ENCODE peak calls at places on chromosomes 12 and 14, in seven cellular contexts. J is OCI-LY7, G is MM.1S, P is GM23248, Z is PC-3, A is HCT116, F is hepatocyte. D is an unnamed sample.

GRCh38 chr12:26422839-26423398 is 227.5 kb downstream of the SSPN start:
- DNase-seq in J (no peak), G (peak; percentile 10), P (no peak), Z (no peak), A (no peak), F (no peak), D (no peak)

GRCh38 chr14:100308112-100308792 is 2.0 kb upstream of the SLC25A29 start:
- DNase-seq in J (no peak), G (no peak), P (no peak), Z (peak; percentile 42), A (no peak), F (no peak), D (no peak)

GRCh38 chr12:82505150-82505549 is 146.8 kb downstream of the METTL25 start:
- DNase-seq in J (no peak), G (no peak), P (no peak), Z (no peak), A (no peak), F (no peak), D (no peak)

GRCh38 chr12:58028294-58028693 is 86.9 kb downstream of the ATP23 start:
- DNase-seq in J (no peak), G (no peak), P (no peak), Z (peak; percentile 32), A (no peak), F (no peak), D (no peak)

GRCh38 chr12:100675432-100675831 is 101.9 kb downstream of the GAS2L3 start:
- DNase-seq in J (no peak), G (no peak), P (peak; percentile 66), Z (peak; percentile 77), A (no peak), F (peak; percentile 43), D (no peak)

GRCh38 chr14:65100905-65101541 is 1.3 kb downstream of the MAX start:
- DNase-seq in J (no peak), G (no peak), P (peak; percentile 47), Z (no peak), A (no peak), F (no peak), D (no peak)

GRCh38 chr14:49692191-49692757 is 646 bp upstream of the KLHDC1 start:
- DNase-seq in J (no peak), G (no peak), P (peak; percentile 32), Z (no peak), A (no peak), F (no peak), D (no peak)

GRCh38 chr12:12696562-12697383 is 790 bp upstream of the GPR19 start:
- DNase-seq in J (peak; percentile 97), G (peak; percentile 94), P (peak; percentile 96), Z (peak; percentile 67), A (peak; percentile 55), F (peak; percentile 96), D (peak; percentile 89)

GRCh38 chr12:67271976-67272375 is 2.8 kb downstream of the CAND1 start:
- DNase-seq in J (no peak), G (no peak), P (peak; percentile 16), Z (no peak), A (no peak), F (no peak), D (no peak)

GRCh38 chr12:8156845-8157244 is at the start of gene ZNF705A:
- DNase-seq in J (no peak), G (no peak), P (peak; percentile 51), Z (peak; percentile 56), A (no peak), F (no peak), D (peak; percentile 81)

GRCh38 chr12:56687225-56688128 is 607 bp downstream of the PTGES3 start:
- DNase-seq in J (peak; percentile 70), G (peak; percentile 68), P (peak; percentile 60), Z (peak; percentile 26), A (no peak), F (peak; percentile 66), D (no peak)

GRCh38 chr12:106112094-106112822 is 26.5 kb downstream of the NUAK1 start:
- DNase-seq in J (no peak), G (no peak), P (peak; percentile 72), Z (no peak), A (no peak), F (no peak), D (no peak)

GRCh38 chr14:90573385-90574105 is 176.7 kb downstream of the CALM1 start:
- DNase-seq in J (no peak), G (no peak), P (no peak), Z (no peak), A (no peak), F (no peak), D (no peak)

GRCh38 chr14:24692382-24693352 is 58.7 kb upstream of the GZMB start:
- DNase-seq in J (no peak), G (no peak), P (no peak), Z (no peak), A (no peak), F (no peak), D (no peak)

GRCh38 chr12:67052981-67053380 is 216.2 kb upstream of the CAND1 start:
- DNase-seq in J (no peak), G (no peak), P (no peak), Z (peak; percentile 80), A (no peak), F (no peak), D (peak; percentile 54)

GRCh38 chr12:75058228-75058627 is 151.4 kb downstream of the KCNC2 start:
- DNase-seq in J (no peak), G (no peak), P (no peak), Z (peak; percentile 24), A (no peak), F (no peak), D (no peak)

GRCh38 chr12:26239508-26240328 is 44.3 kb downstream of the SSPN start:
- DNase-seq in J (no peak), G (no peak), P (peak; percentile 96), Z (peak; percentile 99), A (peak; percentile 21), F (no peak), D (peak; percentile 91)

GRCh38 chr12:84117190-84117589 is 795.4 kb downstream of the SLC6A15 start:
- DNase-seq in J (no peak), G (no peak), P (no peak), Z (peak; percentile 30), A (no peak), F (no peak), D (no peak)

GRCh38 chr14:21987937-21988336 is 314.3 kb upstream of the OR4E1 start:
- DNase-seq in J (peak; percentile 50), G (peak; percentile 57), P (peak; percentile 57), Z (peak; percentile 75), A (peak; percentile 45), F (peak; percentile 77), D (no peak)

GRCh38 chr14:31760277-31760676 is 199.1 kb downstream of the NUBPL start:
- DNase-seq in J (no peak), G (no peak), P (no peak), Z (no peak), A (no peak), F (no peak), D (no peak)
- H4K20me1 ChIP-seq in J (no peaks in the 10 kb centered on the region), G (no peaks in the 10 kb centered on the region), P (no peaks in the 10 kb centered on the region), Z (no peaks in the 10 kb centered on the region), A (no peaks in the 10 kb centered on the region), F (no peaks in the 10 kb centered on the region), D (no peaks in the 10 kb centered on the region)

DNA sequence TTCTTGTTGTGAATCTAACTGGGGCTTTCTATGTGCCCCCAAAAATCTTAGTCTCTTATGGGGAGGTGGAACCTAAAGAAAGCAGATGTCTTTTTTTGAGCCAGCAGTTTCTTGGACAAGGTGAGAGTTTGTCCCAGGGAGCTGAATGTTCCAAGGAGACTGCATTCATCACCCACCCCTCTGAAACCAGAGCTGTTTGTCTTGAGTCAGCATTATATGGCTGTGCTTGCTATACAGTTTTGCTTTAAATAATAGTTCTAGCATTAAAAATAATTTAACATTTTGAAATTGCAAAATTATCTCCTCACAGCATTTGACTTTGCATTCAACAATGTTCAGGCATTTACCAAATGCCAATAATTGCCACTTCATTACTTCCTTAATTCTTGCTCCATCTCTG is 813.3 kb downstream of the BCL11B start:
- DNase-seq in J (no peak), G (no peak), P (no peak), Z (no peak), A (no peak), F (no peak), D (no peak)
- H3K9me2 ChIP-seq in J (no peaks in the 10 kb centered on the region), G (no peaks in the 10 kb centered on the region), P (no peaks in the 10 kb centered on the region), Z (no peaks in the 10 kb centered on the region), A (no peaks in the 10 kb centered on the region), F (no peaks in the 10 kb centered on the region), D (no peaks in the 10 kb centered on the region)

DNA sequence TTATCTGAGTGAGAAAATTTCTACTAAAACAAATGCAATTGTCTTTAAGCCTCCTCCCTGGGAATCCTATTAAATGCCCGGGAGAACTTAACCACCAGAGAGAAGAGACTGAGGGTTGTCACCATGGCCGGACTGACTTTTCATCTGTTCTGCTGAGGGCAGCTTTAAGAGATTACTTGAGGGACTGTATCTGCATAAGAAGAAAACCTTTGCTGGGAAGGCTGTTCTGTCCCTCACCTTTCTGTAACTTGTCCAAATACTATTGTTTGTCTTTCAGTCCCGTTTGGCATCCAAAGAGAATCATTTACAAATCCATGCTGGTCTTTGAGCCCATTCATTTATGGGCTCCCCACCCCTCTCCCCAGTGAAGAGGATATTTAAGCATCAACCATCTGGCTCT is 306.3 kb upstream of the FLRT2 start:
- DNase-seq in J (no peak), G (no peak), P (no peak), Z (no peak), A (no peak), F (no peak), D (no peak)
- H4K20me1 ChIP-seq in J (no peaks in the 10 kb centered on the region), G (no peaks in the 10 kb centered on the region), P (no peaks in the 10 kb centered on the region), Z (no peaks in the 10 kb centered on the region), A (no peaks in the 10 kb centered on the region), F (no peaks in the 10 kb centered on the region), D (no peaks in the 10 kb centered on the region)

GRCh38 chr12:48017496-48017895 is 13.2 kb upstream of the COL2A1 start:
- DNase-seq in J (no peak), G (no peak), P (no peak), Z (no peak), A (no peak), F (no peak), D (no peak)

GRCh38 chr12:48015129-48015528 is 10.9 kb upstream of the COL2A1 start:
- DNase-seq in J (no peak), G (no peak), P (no peak), Z (no peak), A (no peak), F (no peak), D (no peak)

GRCh38 chr12:48015954-48016353 is 11.7 kb upstream of the COL2A1 start:
- DNase-seq in J (no peak), G (no peak), P (no peak), Z (no peak), A (no peak), F (no peak), D (no peak)

GRCh38 chr12:48017921-48018617 is 13.8 kb upstream of the COL2A1 start:
- DNase-seq in J (no peak), G (no peak), P (no peak), Z (no peak), A (no peak), F (no peak), D (no peak)

DNA sequence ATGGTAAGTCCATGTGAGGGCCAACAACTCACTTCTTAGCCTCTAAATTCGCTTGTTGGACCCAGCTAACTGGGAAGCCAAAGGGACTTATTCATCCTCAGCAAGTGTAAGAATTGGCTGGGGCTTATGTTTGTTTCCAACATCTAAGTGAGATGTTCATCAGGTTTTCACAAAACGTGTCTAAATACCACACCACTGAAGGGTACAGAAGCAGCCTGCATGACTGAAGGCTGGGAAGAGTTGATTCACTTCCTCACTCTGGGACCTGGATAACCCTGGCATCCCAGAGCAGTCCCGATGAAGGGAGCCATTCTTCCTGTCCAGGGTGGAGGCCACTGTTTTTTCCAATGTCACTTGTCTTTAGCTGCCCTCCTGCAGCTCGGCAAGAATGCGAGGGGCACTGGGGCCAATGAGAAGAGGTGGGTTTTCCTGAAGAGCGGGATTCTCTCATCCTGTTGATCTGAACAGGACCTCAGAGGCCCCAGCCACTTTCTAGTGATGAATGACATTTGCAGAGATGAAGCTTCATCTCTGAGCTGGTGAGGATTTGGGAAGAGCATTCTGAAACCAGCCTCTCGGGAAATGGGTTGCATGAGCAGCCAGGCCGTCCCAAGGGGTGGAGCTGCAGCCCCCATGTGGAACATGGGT is 12.2 kb upstream of the COL2A1 start:
- DNase-seq in J (no peak), G (no peak), P (no peak), Z (no peak), A (no peak), F (no peak), D (no peak)
- H3K9me2 ChIP-seq in J (no peaks in the 10 kb centered on the region), G (no peaks in the 10 kb centered on the region), P (no peaks in the 10 kb centered on the region), Z (no peaks in the 10 kb centered on the region), A (no peaks in the 10 kb centered on the region), F (no peaks in the 10 kb centered on the region), D (no peaks in the 10 kb centered on the region)